ENCODE peak calls at places on chromosomes 11 and 22, in five cellular contexts. F, B, Q, S and N are unnamed samples.

GRCh38 chr11:69640260-69640994 is 529 bp upstream of the CCND1 start:
- DNase-seq in F (peak; percentile 80), B (no peak), Q (no peak), S (peak; percentile 47), N (no peak)

GRCh38 chr11:121655481-121656332 is 202.9 kb upstream of the SORL1-AS1 start:
- DNase-seq in F (peak; percentile 94), B (peak; percentile 89), Q (peak; percentile 96), S (peak; percentile 86), N (peak; percentile 42)

GRCh38 chr11:30917859-30918478 is 331.8 kb upstream of the MPPED2 start:
- DNase-seq in F (no peak), B (no peak), Q (peak; percentile 25), S (no peak), N (no peak)

GRCh38 chr11:45096636-45097035 is 49.8 kb upstream of the PRDM11 start:
- DNase-seq in F (no peak), B (no peak), Q (no peak), S (no peak), N (no peak)

GRCh38 chr11:68804786-68805185 is 36.9 kb downstream of the CPT1A start:
- DNase-seq in F (no peak), B (no peak), Q (no peak), S (no peak), N (no peak)

GRCh38 chr11:96303067-96303466 is 39.9 kb downstream of the MAML2 start:
- DNase-seq in F (no peak), B (no peak), Q (peak; percentile 71), S (no peak), N (no peak)

GRCh38 chr11:74278721-74279148 is 32.7 kb downstream of the P4HA3 start:
- DNase-seq in F (no peak), B (no peak), Q (peak; percentile 100), S (no peak), N (no peak)

GRCh38 chr11:64206457-64207246 is at the start of gene FERMT3:
- DNase-seq in F (peak; percentile 90), B (no peak), Q (no peak), S (peak; percentile 16), N (no peak)

GRCh38 chr11:60914620-60915249 is 777 bp downstream of the TMEM109 start:
- DNase-seq in F (peak; percentile 87), B (no peak), Q (no peak), S (no peak), N (peak; percentile 25)

GRCh38 chr11:93751001-93751400 is 9.5 kb downstream of the C11orf54 start:
- DNase-seq in F (no peak), B (no peak), Q (no peak), S (no peak), N (no peak)

GRCh38 chr11:74418509-74418895 is 20.3 kb upstream of the PGM2L1 start:
- DNase-seq in F (no peak), B (no peak), Q (peak; percentile 51), S (no peak), N (no peak)

GRCh38 chr11:75862437-75862836 is 47.4 kb downstream of the UVRAG start:
- DNase-seq in F (no peak), B (no peak), Q (no peak), S (no peak), N (no peak)

GRCh38 chr11:108672113-108672512 is 7.2 kb downstream of the DDX10 start:
- DNase-seq in F (no peak), B (no peak), Q (peak; percentile 61), S (no peak), N (no peak)

GRCh38 chr11:33147559-33147958 is 13.7 kb downstream of the CSTF3 start:
- DNase-seq in F (no peak), B (no peak), Q (peak; percentile 49), S (no peak), N (no peak)

DNA sequence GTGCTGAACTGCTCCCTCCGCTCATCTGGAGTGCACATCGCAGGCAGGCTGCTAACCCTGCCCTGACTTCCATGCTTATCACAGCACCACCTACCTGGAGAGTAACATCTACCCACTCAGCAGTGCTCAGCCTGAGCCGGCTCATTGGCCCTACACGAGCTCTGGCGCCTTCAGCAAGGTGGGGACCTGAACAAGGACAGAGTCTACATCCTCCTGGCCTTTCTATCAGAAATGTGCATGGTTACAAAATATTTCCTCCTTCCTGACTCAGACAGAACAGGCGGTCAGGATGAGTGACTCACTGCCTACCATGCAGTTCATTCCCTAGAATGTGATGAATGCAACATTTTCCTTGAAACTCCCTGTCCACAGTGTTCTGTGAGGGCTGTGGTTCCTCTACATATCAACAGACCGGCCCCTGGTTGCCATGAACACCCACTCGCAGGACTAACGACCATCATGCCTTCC is 53.1 kb downstream of the C11orf58 start:
- DNase-seq in F (no peak), B (no peak), Q (peak; percentile 96), S (no peak), N (no peak)
- H3K27ac ChIP-seq in F (peak overlapping the region; percentile 41), B (peak overlapping the region; percentile 91), Q (peak overlapping the region; percentile 95), S (no peak overlapping the region), N (no peak overlapping the region)

GRCh38 chr11:36411202-36411640 is 98.9 kb downstream of the TRAF6 start:
- DNase-seq in F (no peak), B (no peak), Q (no peak), S (no peak), N (peak; percentile 4)
- H3K27ac ChIP-seq in F (no peak overlapping the region), B (peak overlapping the region; percentile 61), Q (no peak overlapping the region), S (peak overlapping the region; percentile 64), N (no peak overlapping the region)

DNA sequence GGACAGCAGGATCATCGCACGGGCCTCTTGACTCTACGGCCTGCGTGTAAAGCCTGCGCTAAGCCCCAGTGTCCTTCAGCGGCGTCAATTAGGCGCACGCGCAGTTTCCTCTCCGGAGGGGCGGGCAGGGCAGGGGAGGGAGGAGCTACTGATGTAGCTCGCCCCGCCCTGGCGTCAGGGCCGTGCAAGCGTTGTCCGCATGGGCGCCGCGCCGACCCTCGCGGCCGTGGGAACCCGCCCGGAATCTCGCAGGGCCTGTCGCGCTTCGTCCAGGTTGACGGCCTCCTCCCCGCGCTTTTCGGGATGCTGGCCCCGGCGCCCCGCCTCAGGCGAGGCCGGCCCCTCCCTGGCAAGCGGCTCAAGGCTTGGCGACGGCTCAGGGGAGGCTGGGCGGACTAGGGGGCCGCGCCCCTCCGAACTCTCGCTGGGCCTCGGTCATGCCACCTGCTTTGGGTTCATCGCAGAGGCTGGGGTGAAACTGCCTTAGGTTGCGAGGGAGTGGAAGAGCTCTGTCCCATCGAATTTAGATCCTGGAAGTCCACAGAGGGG is 61.1 kb downstream of the ST3GAL4 start:
- DNase-seq in F (peak; percentile 96), B (peak; percentile 74), Q (peak; percentile 78), S (peak; percentile 71), N (peak; percentile 67)
- H3K27ac ChIP-seq in F (peak overlapping the region; percentile 45), B (peak overlapping the region; percentile 90), Q (peak overlapping the region; percentile 42), S (peak overlapping the region; percentile 86), N (peak overlapping the region; percentile 81)

DNA sequence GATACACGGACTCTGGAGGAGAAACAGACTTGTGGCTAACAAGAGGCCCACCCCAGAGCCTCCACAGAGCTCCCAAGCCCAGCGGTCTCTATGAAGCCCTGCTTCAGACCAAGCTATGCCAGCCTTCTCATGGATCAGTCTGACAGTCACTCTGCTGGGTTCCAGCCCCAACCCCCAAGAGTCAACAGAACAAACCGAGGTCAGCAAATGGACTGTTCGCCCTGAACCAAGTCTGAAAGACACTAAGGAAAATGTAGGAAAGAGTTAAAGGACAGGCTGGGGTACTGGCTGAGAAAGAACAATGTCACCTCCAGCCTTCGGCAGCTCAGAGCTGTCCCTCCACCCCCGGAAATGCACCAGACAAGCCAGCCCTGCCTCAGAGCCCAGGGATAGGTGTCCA is 3.9 kb downstream of the ARFGAP2 start:
- DNase-seq in F (no peak), B (no peak), Q (no peak), S (no peak), N (no peak)
- H3K27ac ChIP-seq in F (no peak overlapping the region), B (no peak overlapping the region), Q (no peak overlapping the region), S (no peak overlapping the region), N (no peak overlapping the region)

DNA sequence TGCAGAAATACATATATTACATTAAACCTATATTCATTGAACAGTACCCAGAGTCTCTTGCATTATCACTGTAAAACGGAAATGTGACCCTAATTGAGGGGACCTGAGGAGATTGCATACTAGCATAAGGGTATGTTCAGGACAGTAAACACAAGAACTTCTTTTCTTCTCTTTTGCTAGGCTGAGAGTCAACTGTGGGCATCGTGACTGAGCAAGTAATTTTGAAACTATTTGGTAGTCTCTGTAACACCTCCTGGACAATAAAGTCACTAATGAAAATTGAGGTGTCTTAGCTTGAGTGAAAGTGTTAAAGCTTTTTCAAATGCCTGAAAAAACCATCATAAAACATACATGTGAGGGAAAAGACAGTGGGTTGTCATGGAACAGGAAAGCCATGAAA is 90.9 kb downstream of the PDHX start:
- DNase-seq in F (no peak), B (no peak), Q (no peak), S (no peak), N (no peak)
- H3K27ac ChIP-seq in F (no peak overlapping the region), B (no peak overlapping the region), Q (no peak overlapping the region), S (no peak overlapping the region), N (no peak overlapping the region)

GRCh38 chr11:1990872-1991578 is 6.6 kb downstream of the H19 start:
- DNase-seq in F (no peak), B (no peak), Q (no peak), S (no peak), N (no peak)

GRCh38 chr11:1998290-1998689 is 648 bp upstream of the H19 start:
- DNase-seq in F (no peak), B (no peak), Q (no peak), S (no peak), N (no peak)

GRCh38 chr11:1997755-1998154 is at the start of gene H19:
- DNase-seq in F (no peak), B (no peak), Q (no peak), S (no peak), N (no peak)

GRCh38 chr11:1992111-1992510 is 5.5 kb downstream of the H19 start:
- DNase-seq in F (peak; percentile 38), B (no peak), Q (no peak), S (no peak), N (no peak)

GRCh38 chr11:1994121-1994520 is 3.5 kb downstream of the H19 start:
- DNase-seq in F (no peak), B (no peak), Q (no peak), S (no peak), N (no peak)
- H3K27ac ChIP-seq in F (no peak overlapping the region), B (no peak overlapping the region), Q (no peak overlapping the region), S (no peak overlapping the region), N (no peak overlapping the region)

DNA sequence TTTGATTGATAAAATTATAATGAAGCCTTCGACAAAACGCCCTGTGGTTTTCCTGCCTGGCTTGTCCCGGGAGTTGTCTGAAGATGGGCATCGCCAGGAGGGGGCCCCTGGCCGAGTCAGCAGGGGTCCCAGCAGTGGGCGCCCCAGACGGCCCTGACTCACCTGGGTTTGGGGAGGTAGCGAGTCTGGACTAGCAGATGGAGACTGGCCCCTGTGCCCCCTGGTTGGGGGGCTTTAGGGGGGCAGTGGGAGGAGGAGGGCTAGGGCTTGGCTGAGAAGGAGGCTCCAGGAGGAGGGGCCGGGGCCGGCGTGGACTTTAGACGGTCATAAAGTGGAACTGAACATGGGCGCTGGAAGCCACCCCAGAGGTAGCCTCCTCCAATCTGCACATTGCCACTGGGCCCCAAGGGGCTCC is 410 bp upstream of the LIF start:
- DNase-seq in F (no peak), B (no peak), Q (no peak), S (no peak), N (no peak)
- H3K27ac ChIP-seq in F (no peak overlapping the region), B (no peak overlapping the region), Q (peak overlapping the region; percentile 95), S (no peak overlapping the region), N (no peak overlapping the region)

GRCh38 chr22:22870577-22871398 is 16.8 kb upstream of the IGLL5 start:
- DNase-seq in F (no peak), B (no peak), Q (no peak), S (no peak), N (no peak)
- H3K27ac ChIP-seq in F (no peak overlapping the region), B (no peak overlapping the region), Q (no peak overlapping the region), S (no peak overlapping the region), N (no peak overlapping the region)

GRCh38 chr11:46315783-46316563 is 31.3 kb upstream of the DGKZ start:
- DNase-seq in F (no peak), B (no peak), Q (no peak), S (no peak), N (no peak)
- H3K27ac ChIP-seq in F (no peak overlapping the region), B (no peak overlapping the region), Q (no peak overlapping the region), S (no peak overlapping the region), N (no peak overlapping the region)